ENCODE peak calls at places on chromosome 10, in ten cellular contexts. One of them, this sample, is unnamed.

GRCh38 chr10:28320799-28321198 is 17.9 kb upstream of the MPP7 start:
- DNase-seq in cardiac fibroblast: no peak
- DNase-seq in pancreas: no peak
- DNase-seq in fibroblast of mammary gland: no peak
- DNase-seq in heart right ventricle: no peak
- DNase-seq in GM23338: no peak
- DNase-seq in GM10248: no peak
- DNase-seq in BE2C: no peak
- DNase-seq in foreskin keratinocyte: no peak
- DNase-seq in hepatocyte: no peak
- DNase-seq in this sample: no peak

GRCh38 chr10:74909665-74910064 is 83.3 kb downstream of the KAT6B start:
- DNase-seq in cardiac fibroblast: no peak
- DNase-seq in pancreas: no peak
- DNase-seq in fibroblast of mammary gland: peak
- DNase-seq in heart right ventricle: no peak
- DNase-seq in GM23338: no peak
- DNase-seq in GM10248: no peak
- DNase-seq in BE2C: no peak
- DNase-seq in foreskin keratinocyte: no peak
- DNase-seq in hepatocyte: no peak
- DNase-seq in this sample: no peak

GRCh38 chr10:89332092-89332633 is 4.4 kb downstream of the IFIT3 start:
- DNase-seq in cardiac fibroblast: peak
- DNase-seq in pancreas: no peak
- DNase-seq in fibroblast of mammary gland: peak
- DNase-seq in heart right ventricle: peak
- DNase-seq in GM23338: no peak
- DNase-seq in GM10248: peak
- DNase-seq in BE2C: no peak
- DNase-seq in foreskin keratinocyte: no peak
- DNase-seq in hepatocyte: peak
- DNase-seq in this sample: peak

GRCh38 chr10:12566161-12567115 is 217.1 kb downstream of the CAMK1D start:
- DNase-seq in cardiac fibroblast: peak
- DNase-seq in pancreas: no peak
- DNase-seq in fibroblast of mammary gland: peak
- DNase-seq in heart right ventricle: peak
- DNase-seq in GM23338: no peak
- DNase-seq in GM10248: no peak
- DNase-seq in BE2C: peak
- DNase-seq in foreskin keratinocyte: no peak
- DNase-seq in hepatocyte: no peak
- DNase-seq in this sample: no peak

GRCh38 chr10:5089869-5090268 is 4.3 kb upstream of the AKR1C3 start:
- DNase-seq in cardiac fibroblast: peak
- DNase-seq in pancreas: no peak
- DNase-seq in fibroblast of mammary gland: peak
- DNase-seq in heart right ventricle: no peak
- DNase-seq in GM23338: peak
- DNase-seq in GM10248: no peak
- DNase-seq in BE2C: peak
- DNase-seq in foreskin keratinocyte: peak
- DNase-seq in hepatocyte: no peak
- DNase-seq in this sample: peak

GRCh38 chr10:120221873-120222485 is 235.0 kb upstream of the PLPP4 start:
- DNase-seq in cardiac fibroblast: peak
- DNase-seq in pancreas: no peak
- DNase-seq in fibroblast of mammary gland: peak
- DNase-seq in heart right ventricle: no peak
- DNase-seq in GM23338: peak
- DNase-seq in GM10248: peak
- DNase-seq in BE2C: peak
- DNase-seq in foreskin keratinocyte: peak
- DNase-seq in hepatocyte: peak
- DNase-seq in this sample: peak

GRCh38 chr10:61000769-61001730 is 57.1 kb upstream of the RHOBTB1 start:
- DNase-seq in cardiac fibroblast: no peak
- DNase-seq in pancreas: peak
- DNase-seq in fibroblast of mammary gland: peak
- DNase-seq in heart right ventricle: no peak
- DNase-seq in GM23338: peak
- DNase-seq in GM10248: no peak
- DNase-seq in BE2C: peak
- DNase-seq in foreskin keratinocyte: peak
- DNase-seq in hepatocyte: peak
- DNase-seq in this sample: peak

GRCh38 chr10:86489071-86489810 is 32.4 kb downstream of the WAPL start:
- DNase-seq in cardiac fibroblast: no peak
- DNase-seq in pancreas: no peak
- DNase-seq in fibroblast of mammary gland: no peak
- DNase-seq in heart right ventricle: no peak
- DNase-seq in GM23338: no peak
- DNase-seq in GM10248: no peak
- DNase-seq in BE2C: no peak
- DNase-seq in foreskin keratinocyte: no peak
- DNase-seq in hepatocyte: no peak
- DNase-seq in this sample: no peak

GRCh38 chr10:31906039-31906438 is 22.6 kb downstream of the ARHGAP12 start:
- DNase-seq in cardiac fibroblast: no peak
- DNase-seq in pancreas: no peak
- DNase-seq in fibroblast of mammary gland: peak
- DNase-seq in heart right ventricle: no peak
- DNase-seq in GM23338: no peak
- DNase-seq in GM10248: no peak
- DNase-seq in BE2C: no peak
- DNase-seq in foreskin keratinocyte: no peak
- DNase-seq in hepatocyte: no peak
- DNase-seq in this sample: no peak

DNA sequence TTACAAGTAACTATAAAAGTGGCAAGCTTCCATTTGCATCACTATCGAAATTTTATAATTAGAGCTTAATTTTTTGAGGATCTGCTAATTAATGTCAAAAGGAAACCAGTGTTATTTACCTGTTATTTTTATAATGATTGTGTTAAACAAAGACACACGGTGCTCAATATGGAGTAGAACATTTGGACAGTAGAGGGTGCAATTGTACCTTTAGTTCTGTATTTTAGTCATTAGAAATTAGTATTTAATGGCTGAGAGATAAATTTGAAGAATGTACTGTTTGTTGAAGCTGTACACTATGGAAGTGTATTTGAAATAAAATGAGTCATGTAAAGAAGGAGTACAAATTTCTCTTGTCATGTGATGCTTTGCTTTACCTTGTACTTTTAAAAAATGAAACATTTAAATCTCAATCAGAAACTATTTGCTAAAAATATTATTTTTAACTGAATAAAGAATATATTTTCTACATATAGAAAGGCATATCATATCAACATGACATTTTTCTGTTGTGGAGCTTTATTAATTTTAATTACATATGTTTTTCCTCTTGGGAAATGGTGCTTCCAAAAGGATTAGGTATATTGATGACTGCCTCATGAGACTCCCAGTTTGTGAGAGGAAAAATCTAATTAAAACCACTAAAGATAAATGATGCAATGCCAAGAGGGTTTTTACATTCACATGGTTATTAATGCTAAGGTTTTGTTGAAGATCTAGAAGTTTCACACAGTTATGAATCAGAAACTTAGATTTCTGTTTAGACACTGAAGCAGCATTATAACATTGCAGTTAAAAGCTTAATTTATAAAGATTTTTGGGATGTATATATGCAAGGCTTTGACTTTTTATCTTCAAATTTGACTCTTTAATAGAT is 10.4 kb upstream of the PRKG1 start:
- DNase-seq in cardiac fibroblast: peak
- DNase-seq in pancreas: no peak
- DNase-seq in fibroblast of mammary gland: peak
- DNase-seq in heart right ventricle: no peak
- DNase-seq in GM23338: peak
- DNase-seq in GM10248: no peak
- DNase-seq in BE2C: no peak
- DNase-seq in foreskin keratinocyte: no peak
- DNase-seq in hepatocyte: peak
- DNase-seq in this sample: peak
- TF ChIP-seq CTCF in cardiac fibroblast: peak
- TF ChIP-seq CTCF in pancreas: peak
- TF ChIP-seq CTCF in fibroblast of mammary gland: peak
- TF ChIP-seq CTCF in heart right ventricle: peak
- TF ChIP-seq CTCF in GM23338: peak
- TF ChIP-seq CTCF in GM10248: peak
- TF ChIP-seq CTCF in BE2C: peak
- TF ChIP-seq CTCF in foreskin keratinocyte: peak
- TF ChIP-seq CTCF in hepatocyte: peak
- TF ChIP-seq CTCF in this sample: peak

GRCh38 chr10:814536-815302 is 116.8 kb downstream of the LARP4B start:
- DNase-seq in cardiac fibroblast: no peak
- DNase-seq in pancreas: no peak
- DNase-seq in fibroblast of mammary gland: no peak
- DNase-seq in heart right ventricle: no peak
- DNase-seq in GM23338: no peak
- DNase-seq in GM10248: no peak
- DNase-seq in BE2C: no peak
- DNase-seq in foreskin keratinocyte: no peak
- DNase-seq in hepatocyte: no peak
- DNase-seq in this sample: no peak

GRCh38 chr10:817371-817770 is 114.1 kb downstream of the LARP4B start:
- DNase-seq in cardiac fibroblast: peak
- DNase-seq in pancreas: no peak
- DNase-seq in fibroblast of mammary gland: no peak
- DNase-seq in heart right ventricle: no peak
- DNase-seq in GM23338: no peak
- DNase-seq in GM10248: no peak
- DNase-seq in BE2C: no peak
- DNase-seq in foreskin keratinocyte: no peak
- DNase-seq in hepatocyte: no peak
- DNase-seq in this sample: no peak

GRCh38 chr10:813286-813685 is 118.2 kb downstream of the LARP4B start:
- DNase-seq in cardiac fibroblast: no peak
- DNase-seq in pancreas: no peak
- DNase-seq in fibroblast of mammary gland: peak
- DNase-seq in heart right ventricle: no peak
- DNase-seq in GM23338: no peak
- DNase-seq in GM10248: no peak
- DNase-seq in BE2C: no peak
- DNase-seq in foreskin keratinocyte: no peak
- DNase-seq in hepatocyte: no peak
- DNase-seq in this sample: no peak

GRCh38 chr10:816958-817357 is 114.5 kb downstream of the LARP4B start:
- DNase-seq in cardiac fibroblast: no peak
- DNase-seq in pancreas: no peak
- DNase-seq in fibroblast of mammary gland: no peak
- DNase-seq in heart right ventricle: no peak
- DNase-seq in GM23338: no peak
- DNase-seq in GM10248: no peak
- DNase-seq in BE2C: no peak
- DNase-seq in foreskin keratinocyte: no peak
- DNase-seq in hepatocyte: no peak
- DNase-seq in this sample: no peak

DNA sequence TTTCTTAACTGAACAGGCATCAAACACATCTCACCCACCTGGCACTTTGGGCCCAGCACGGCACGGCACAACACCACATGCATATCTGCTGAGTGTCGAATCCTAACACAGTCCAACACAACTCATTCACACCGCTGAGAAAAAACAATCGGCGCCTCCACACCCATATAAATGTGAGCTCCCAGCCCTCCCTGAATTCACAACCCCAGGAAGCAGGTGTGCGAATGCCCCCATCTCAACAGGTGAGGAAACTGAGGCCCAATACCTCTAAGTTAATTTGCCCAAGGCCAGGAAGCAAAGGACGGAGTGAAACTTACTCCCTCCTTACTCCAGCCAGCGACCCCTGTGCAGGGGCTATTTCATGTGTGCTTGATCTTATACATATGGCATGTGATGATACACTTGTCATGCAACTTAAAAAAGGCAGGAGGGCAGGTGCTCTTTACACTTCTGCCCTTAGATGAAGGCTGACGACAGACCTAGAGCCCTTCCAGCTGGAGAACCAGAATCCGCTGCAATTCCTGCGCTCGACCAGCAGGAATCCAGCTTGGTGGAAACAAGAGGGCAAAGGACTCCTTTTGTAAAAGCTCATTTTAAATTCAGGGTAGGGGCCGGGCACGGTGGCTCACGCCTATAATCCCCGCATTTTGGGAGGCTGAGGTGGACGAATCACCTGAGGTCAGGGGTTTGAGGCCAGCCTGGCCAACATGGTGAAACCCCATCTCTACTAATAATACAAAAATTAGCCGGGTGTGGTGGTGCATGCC is 116.0 kb downstream of the LARP4B start:
- DNase-seq in cardiac fibroblast: peak
- DNase-seq in pancreas: no peak
- DNase-seq in fibroblast of mammary gland: no peak
- DNase-seq in heart right ventricle: no peak
- DNase-seq in GM23338: peak
- DNase-seq in GM10248: no peak
- DNase-seq in BE2C: no peak
- DNase-seq in foreskin keratinocyte: no peak
- DNase-seq in hepatocyte: no peak
- DNase-seq in this sample: no peak
- TF ChIP-seq CTCF in cardiac fibroblast: peak
- TF ChIP-seq CTCF in pancreas: no peak
- TF ChIP-seq CTCF in fibroblast of mammary gland: no peak
- TF ChIP-seq CTCF in heart right ventricle: no peak
- TF ChIP-seq CTCF in GM23338: peak
- TF ChIP-seq CTCF in GM10248: no peak
- TF ChIP-seq CTCF in BE2C: peak
- TF ChIP-seq CTCF in foreskin keratinocyte: peak
- TF ChIP-seq CTCF in hepatocyte: peak
- TF ChIP-seq CTCF in this sample: no peak

GRCh38 chr10:98675902-98676301 is 229.2 kb upstream of the HPS1 start:
- DNase-seq in cardiac fibroblast: no peak
- DNase-seq in pancreas: no peak
- DNase-seq in fibroblast of mammary gland: no peak
- DNase-seq in heart right ventricle: no peak
- DNase-seq in GM23338: no peak
- DNase-seq in GM10248: no peak
- DNase-seq in BE2C: no peak
- DNase-seq in foreskin keratinocyte: no peak
- DNase-seq in hepatocyte: no peak
- DNase-seq in this sample: no peak

GRCh38 chr10:98673156-98673765 is 226.5 kb upstream of the HPS1 start:
- DNase-seq in cardiac fibroblast: no peak
- DNase-seq in pancreas: no peak
- DNase-seq in fibroblast of mammary gland: peak
- DNase-seq in heart right ventricle: no peak
- DNase-seq in GM23338: no peak
- DNase-seq in GM10248: no peak
- DNase-seq in BE2C: no peak
- DNase-seq in foreskin keratinocyte: no peak
- DNase-seq in hepatocyte: no peak
- DNase-seq in this sample: no peak

GRCh38 chr10:98676895-98677294 is 230.2 kb upstream of the HPS1 start:
- DNase-seq in cardiac fibroblast: no peak
- DNase-seq in pancreas: no peak
- DNase-seq in fibroblast of mammary gland: no peak
- DNase-seq in heart right ventricle: no peak
- DNase-seq in GM23338: peak
- DNase-seq in GM10248: no peak
- DNase-seq in BE2C: no peak
- DNase-seq in foreskin keratinocyte: no peak
- DNase-seq in hepatocyte: no peak
- DNase-seq in this sample: no peak
- TF ChIP-seq CTCF in cardiac fibroblast: no peak
- TF ChIP-seq CTCF in pancreas: no peak
- TF ChIP-seq CTCF in fibroblast of mammary gland: peak
- TF ChIP-seq CTCF in heart right ventricle: no peak
- TF ChIP-seq CTCF in GM23338: peak
- TF ChIP-seq CTCF in GM10248: no peak
- TF ChIP-seq CTCF in BE2C: no peak
- TF ChIP-seq CTCF in foreskin keratinocyte: no peak
- TF ChIP-seq CTCF in hepatocyte: no peak
- TF ChIP-seq CTCF in this sample: no peak

GRCh38 chr10:84743483-84743882 is 415.1 kb downstream of the CCSER2 start:
- DNase-seq in cardiac fibroblast: peak
- DNase-seq in pancreas: no peak
- DNase-seq in fibroblast of mammary gland: no peak
- DNase-seq in heart right ventricle: no peak
- DNase-seq in GM23338: peak
- DNase-seq in GM10248: no peak
- DNase-seq in BE2C: no peak
- DNase-seq in foreskin keratinocyte: no peak
- DNase-seq in hepatocyte: no peak
- DNase-seq in this sample: peak
- TF ChIP-seq CTCF in cardiac fibroblast: peak
- TF ChIP-seq CTCF in pancreas: no peak
- TF ChIP-seq CTCF in fibroblast of mammary gland: no peak
- TF ChIP-seq CTCF in heart right ventricle: peak
- TF ChIP-seq CTCF in GM23338: peak
- TF ChIP-seq CTCF in GM10248: peak
- TF ChIP-seq CTCF in BE2C: peak
- TF ChIP-seq CTCF in foreskin keratinocyte: peak
- TF ChIP-seq CTCF in hepatocyte: peak
- TF ChIP-seq CTCF in this sample: peak